ENCODE peak calls at places on chromosomes 13 and 19, in six cellular contexts. X is fibroblast of lung, I is T-helper 1 cell, G is left lobe of liver, J is nucleus accumbens, P is memory B cell. C is an unnamed sample.

GRCh38 chr13:103188688-103189326 is 122.6 kb upstream of the SLC10A2 start:
- DNase-seq in I (no peak), J (no peak), X (peak), G (no peak), P (no peak), C (no peak)

GRCh38 chr13:32624441-32624840 is 38.2 kb downstream of the PDS5B start:
- DNase-seq in G (no peak), I (no peak), X (peak), J (no peak), P (no peak), C (no peak)

GRCh38 chr13:101695870-101696516 is 243.5 kb downstream of the ITGBL1 start:
- DNase-seq in G (no peak), X (no peak), J (no peak), I (no peak), P (no peak), C (no peak)

GRCh38 chr19:15109768-15110417 is 2.7 kb downstream of the SYDE1 start:
- DNase-seq in J (no peak), G (no peak), P (no peak), I (no peak), X (no peak), C (no peak)

GRCh38 chr19:19997656-19998268 is 41.5 kb downstream of the ZNF682 start:
- DNase-seq in X (no peak), P (peak), J (no peak), G (no peak), I (no peak), C (no peak)

GRCh38 chr19:6516018-6516658 is 14.0 kb upstream of the TUBB4A start:
- DNase-seq in X (peak), I (peak), J (peak), P (peak), G (peak), C (peak)

GRCh38 chr13:98677398-98677797 is 75.1 kb downstream of the SLC15A1 start:
- DNase-seq in G (no peak), X (peak), J (no peak), P (no peak), I (no peak), C (no peak)

GRCh38 chr13:77480071-77480470 is 55.4 kb upstream of the SCEL start:
- DNase-seq in J (no peak), P (no peak), I (no peak), G (no peak), X (no peak), C (no peak)

GRCh38 chr19:10651821-10652220 is 2.3 kb upstream of the ILF3 start:
- DNase-seq in I (no peak), X (no peak), P (no peak), G (no peak), J (no peak), C (no peak)

C was measured in GM12892.